ENCODE peak calls at places on chromosomes 13 and 19, in nine cellular contexts. One of them, this sample, is unnamed.

GRCh38 chr13:23447927-23448326 is 14.4 kb upstream of the SACS start:
- DNase-seq in prostate gland: no peak
- DNase-seq in cardiac fibroblast: peak
- DNase-seq in mucosa of descending colon: peak
- DNase-seq in AG09309: no peak
- DNase-seq in CD4-positive, CD25-positive, alpha-beta regulatory T cell: no peak
- DNase-seq in ovary: no peak
- DNase-seq in effector memory CD4-positive, alpha-beta T cell: no peak
- DNase-seq in fibroblast of pulmonary artery: peak
- DNase-seq in this sample: no peak

GRCh38 chr13:72884111-72884510 is 102.2 kb downstream of the PIBF1 start:
- DNase-seq in fibroblast of pulmonary artery: peak
- DNase-seq in AG09309: no peak
- DNase-seq in ovary: no peak
- DNase-seq in mucosa of descending colon: no peak
- DNase-seq in effector memory CD4-positive, alpha-beta T cell: no peak
- DNase-seq in cardiac fibroblast: no peak
- DNase-seq in CD4-positive, CD25-positive, alpha-beta regulatory T cell: no peak
- DNase-seq in prostate gland: no peak
- DNase-seq in this sample: no peak

GRCh38 chr13:25691654-25692053 is 319.9 kb downstream of the ATP8A2 start:
- DNase-seq in mucosa of descending colon: no peak
- DNase-seq in AG09309: no peak
- DNase-seq in prostate gland: no peak
- DNase-seq in effector memory CD4-positive, alpha-beta T cell: no peak
- DNase-seq in ovary: no peak
- DNase-seq in CD4-positive, CD25-positive, alpha-beta regulatory T cell: no peak
- DNase-seq in cardiac fibroblast: no peak
- DNase-seq in fibroblast of pulmonary artery: no peak
- DNase-seq in this sample: no peak

GRCh38 chr13:26679945-26680516 is 80.6 kb downstream of the GPR12 start:
- DNase-seq in CD4-positive, CD25-positive, alpha-beta regulatory T cell: no peak
- DNase-seq in effector memory CD4-positive, alpha-beta T cell: no peak
- DNase-seq in cardiac fibroblast: no peak
- DNase-seq in ovary: no peak
- DNase-seq in mucosa of descending colon: no peak
- DNase-seq in prostate gland: no peak
- DNase-seq in fibroblast of pulmonary artery: no peak
- DNase-seq in AG09309: no peak
- DNase-seq in this sample: no peak

GRCh38 chr13:24511019-24511823 is 1.4 kb downstream of the PARP4 start:
- DNase-seq in AG09309: peak
- DNase-seq in effector memory CD4-positive, alpha-beta T cell: peak
- DNase-seq in prostate gland: no peak
- DNase-seq in CD4-positive, CD25-positive, alpha-beta regulatory T cell: peak
- DNase-seq in ovary: no peak
- DNase-seq in fibroblast of pulmonary artery: peak
- DNase-seq in mucosa of descending colon: peak
- DNase-seq in cardiac fibroblast: peak
- DNase-seq in this sample: no peak

GRCh38 chr13:110102053-110102452 is 204.9 kb downstream of the COL4A1 start:
- DNase-seq in fibroblast of pulmonary artery: no peak
- DNase-seq in AG09309: no peak
- DNase-seq in cardiac fibroblast: no peak
- DNase-seq in mucosa of descending colon: no peak
- DNase-seq in CD4-positive, CD25-positive, alpha-beta regulatory T cell: no peak
- DNase-seq in effector memory CD4-positive, alpha-beta T cell: no peak
- DNase-seq in prostate gland: no peak
- DNase-seq in ovary: no peak
- DNase-seq in this sample: no peak

GRCh38 chr13:91739751-91740150 is 341.3 kb downstream of the GPC5 start:
- DNase-seq in ovary: no peak
- DNase-seq in CD4-positive, CD25-positive, alpha-beta regulatory T cell: no peak
- DNase-seq in AG09309: no peak
- DNase-seq in cardiac fibroblast: no peak
- DNase-seq in fibroblast of pulmonary artery: no peak
- DNase-seq in effector memory CD4-positive, alpha-beta T cell: no peak
- DNase-seq in mucosa of descending colon: no peak
- DNase-seq in prostate gland: no peak
- DNase-seq in this sample: no peak

GRCh38 chr13:31046711-31047279 is 114.3 kb downstream of the TEX26 start:
- DNase-seq in AG09309: no peak
- DNase-seq in CD4-positive, CD25-positive, alpha-beta regulatory T cell: no peak
- DNase-seq in fibroblast of pulmonary artery: peak
- DNase-seq in mucosa of descending colon: peak
- DNase-seq in effector memory CD4-positive, alpha-beta T cell: no peak
- DNase-seq in cardiac fibroblast: peak
- DNase-seq in ovary: peak
- DNase-seq in prostate gland: no peak
- DNase-seq in this sample: no peak

GRCh38 chr19:55418185-55418584 is 10.6 kb upstream of the UBE2S start:
- DNase-seq in AG09309: peak
- DNase-seq in CD4-positive, CD25-positive, alpha-beta regulatory T cell: peak
- DNase-seq in ovary: peak
- DNase-seq in effector memory CD4-positive, alpha-beta T cell: peak
- DNase-seq in prostate gland: peak
- DNase-seq in cardiac fibroblast: peak
- DNase-seq in fibroblast of pulmonary artery: peak
- DNase-seq in mucosa of descending colon: peak
- DNase-seq in this sample: peak

GRCh38 chr13:111912453-111912866 is 154.5 kb upstream of the SOX1 start:
- DNase-seq in CD4-positive, CD25-positive, alpha-beta regulatory T cell: no peak
- DNase-seq in effector memory CD4-positive, alpha-beta T cell: no peak
- DNase-seq in prostate gland: no peak
- DNase-seq in cardiac fibroblast: no peak
- DNase-seq in ovary: no peak
- DNase-seq in AG09309: no peak
- DNase-seq in fibroblast of pulmonary artery: no peak
- DNase-seq in mucosa of descending colon: no peak
- DNase-seq in this sample: no peak

GRCh38 chr19:23305555-23305954 is 55.4 kb upstream of the ZNF724 start:
- DNase-seq in effector memory CD4-positive, alpha-beta T cell: no peak
- DNase-seq in AG09309: no peak
- DNase-seq in cardiac fibroblast: no peak
- DNase-seq in prostate gland: no peak
- DNase-seq in mucosa of descending colon: no peak
- DNase-seq in CD4-positive, CD25-positive, alpha-beta regulatory T cell: no peak
- DNase-seq in ovary: no peak
- DNase-seq in fibroblast of pulmonary artery: no peak
- DNase-seq in this sample: no peak

GRCh38 chr13:42412812-42413795 is 141.2 kb downstream of the AKAP11 start:
- DNase-seq in effector memory CD4-positive, alpha-beta T cell: no peak
- DNase-seq in AG09309: no peak
- DNase-seq in CD4-positive, CD25-positive, alpha-beta regulatory T cell: peak
- DNase-seq in prostate gland: no peak
- DNase-seq in fibroblast of pulmonary artery: peak
- DNase-seq in mucosa of descending colon: no peak
- DNase-seq in ovary: no peak
- DNase-seq in cardiac fibroblast: peak
- DNase-seq in this sample: no peak

GRCh38 chr19:58516246-58516836 is 3.3 kb downstream of the ZBTB45 start:
- DNase-seq in ovary: no peak
- DNase-seq in mucosa of descending colon: no peak
- DNase-seq in AG09309: no peak
- DNase-seq in fibroblast of pulmonary artery: no peak
- DNase-seq in effector memory CD4-positive, alpha-beta T cell: no peak
- DNase-seq in cardiac fibroblast: no peak
- DNase-seq in prostate gland: no peak
- DNase-seq in CD4-positive, CD25-positive, alpha-beta regulatory T cell: no peak
- DNase-seq in this sample: no peak

GRCh38 chr19:58515259-58515658 is 3.5 kb upstream of the SLC27A5 start:
- DNase-seq in fibroblast of pulmonary artery: no peak
- DNase-seq in AG09309: no peak
- DNase-seq in CD4-positive, CD25-positive, alpha-beta regulatory T cell: no peak
- DNase-seq in cardiac fibroblast: no peak
- DNase-seq in effector memory CD4-positive, alpha-beta T cell: no peak
- DNase-seq in ovary: no peak
- DNase-seq in mucosa of descending colon: no peak
- DNase-seq in prostate gland: no peak
- DNase-seq in this sample: no peak

GRCh38 chr19:58513694-58514563 is 2.1 kb upstream of the SLC27A5 start:
- DNase-seq in AG09309: peak
- DNase-seq in fibroblast of pulmonary artery: peak
- DNase-seq in cardiac fibroblast: peak
- DNase-seq in effector memory CD4-positive, alpha-beta T cell: peak
- DNase-seq in CD4-positive, CD25-positive, alpha-beta regulatory T cell: peak
- DNase-seq in mucosa of descending colon: peak
- DNase-seq in ovary: peak
- DNase-seq in prostate gland: peak
- DNase-seq in this sample: peak

GRCh38 chr19:58513213-58513693 is 1.5 kb upstream of the SLC27A5 start:
- DNase-seq in mucosa of descending colon: no peak
- DNase-seq in ovary: no peak
- DNase-seq in fibroblast of pulmonary artery: no peak
- DNase-seq in cardiac fibroblast: no peak
- DNase-seq in CD4-positive, CD25-positive, alpha-beta regulatory T cell: no peak
- DNase-seq in effector memory CD4-positive, alpha-beta T cell: no peak
- DNase-seq in prostate gland: no peak
- DNase-seq in AG09309: no peak
- DNase-seq in this sample: no peak

DNA sequence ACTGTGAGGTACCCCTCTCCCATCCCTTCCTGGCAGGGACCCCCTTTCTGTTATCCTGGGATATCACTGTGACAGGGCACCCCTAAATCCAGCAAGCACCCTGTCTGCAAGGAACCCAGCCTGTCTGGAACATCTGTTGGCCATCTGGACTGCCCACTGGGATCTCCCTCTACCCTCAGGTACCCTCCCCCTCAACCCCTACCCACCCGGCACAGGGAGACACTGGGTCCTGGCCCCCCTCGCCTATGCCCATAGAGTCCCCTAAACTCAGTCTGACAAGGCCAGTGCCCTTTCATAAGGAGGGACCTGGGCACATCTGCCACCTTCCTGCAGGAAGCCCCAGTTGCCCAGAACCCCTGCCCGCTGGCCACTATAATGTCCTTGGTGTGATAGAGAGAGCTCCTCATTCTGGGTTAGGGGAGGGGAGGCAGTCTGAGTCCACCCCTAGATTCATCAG is 2.8 kb upstream of the SLC27A5 start:
- DNase-seq in AG09309: no peak
- DNase-seq in fibroblast of pulmonary artery: no peak
- DNase-seq in mucosa of descending colon: no peak
- DNase-seq in CD4-positive, CD25-positive, alpha-beta regulatory T cell: no peak
- DNase-seq in prostate gland: no peak
- DNase-seq in ovary: no peak
- DNase-seq in effector memory CD4-positive, alpha-beta T cell: no peak
- DNase-seq in cardiac fibroblast: no peak
- DNase-seq in this sample: no peak
- H3K4me3 ChIP-seq in AG09309: peak
- H3K4me3 ChIP-seq in fibroblast of pulmonary artery: peak
- H3K4me3 ChIP-seq in mucosa of descending colon: no peak
- H3K4me3 ChIP-seq in CD4-positive, CD25-positive, alpha-beta regulatory T cell: peak
- H3K4me3 ChIP-seq in prostate gland: peak
- H3K4me3 ChIP-seq in ovary: no peak
- H3K4me3 ChIP-seq in effector memory CD4-positive, alpha-beta T cell: no peak
- H3K4me3 ChIP-seq in cardiac fibroblast: peak
- H3K4me3 ChIP-seq in this sample: peak

GRCh38 chr19:15368051-15368632 is 11.4 kb downstream of the AKAP8 start:
- DNase-seq in effector memory CD4-positive, alpha-beta T cell: no peak
- DNase-seq in AG09309: no peak
- DNase-seq in fibroblast of pulmonary artery: no peak
- DNase-seq in prostate gland: no peak
- DNase-seq in CD4-positive, CD25-positive, alpha-beta regulatory T cell: no peak
- DNase-seq in cardiac fibroblast: no peak
- DNase-seq in ovary: no peak
- DNase-seq in mucosa of descending colon: no peak
- DNase-seq in this sample: no peak
- H3K4me3 ChIP-seq in effector memory CD4-positive, alpha-beta T cell: no peak
- H3K4me3 ChIP-seq in AG09309: no peak
- H3K4me3 ChIP-seq in fibroblast of pulmonary artery: no peak
- H3K4me3 ChIP-seq in prostate gland: no peak
- H3K4me3 ChIP-seq in CD4-positive, CD25-positive, alpha-beta regulatory T cell: no peak
- H3K4me3 ChIP-seq in cardiac fibroblast: no peak
- H3K4me3 ChIP-seq in ovary: no peak
- H3K4me3 ChIP-seq in mucosa of descending colon: no peak
- H3K4me3 ChIP-seq in this sample: no peak

GRCh38 chr19:45442927-45443461 is 19.3 kb upstream of the ERCC1 start:
- DNase-seq in mucosa of descending colon: peak
- DNase-seq in CD4-positive, CD25-positive, alpha-beta regulatory T cell: peak
- DNase-seq in fibroblast of pulmonary artery: peak
- DNase-seq in ovary: no peak
- DNase-seq in cardiac fibroblast: peak
- DNase-seq in prostate gland: no peak
- DNase-seq in AG09309: no peak
- DNase-seq in effector memory CD4-positive, alpha-beta T cell: peak
- DNase-seq in this sample: no peak
- H3K4me3 ChIP-seq in mucosa of descending colon: no peak
- H3K4me3 ChIP-seq in CD4-positive, CD25-positive, alpha-beta regulatory T cell: peak
- H3K4me3 ChIP-seq in fibroblast of pulmonary artery: peak
- H3K4me3 ChIP-seq in ovary: peak
- H3K4me3 ChIP-seq in cardiac fibroblast: peak
- H3K4me3 ChIP-seq in prostate gland: peak
- H3K4me3 ChIP-seq in AG09309: peak
- H3K4me3 ChIP-seq in effector memory CD4-positive, alpha-beta T cell: peak
- H3K4me3 ChIP-seq in this sample: peak

DNA sequence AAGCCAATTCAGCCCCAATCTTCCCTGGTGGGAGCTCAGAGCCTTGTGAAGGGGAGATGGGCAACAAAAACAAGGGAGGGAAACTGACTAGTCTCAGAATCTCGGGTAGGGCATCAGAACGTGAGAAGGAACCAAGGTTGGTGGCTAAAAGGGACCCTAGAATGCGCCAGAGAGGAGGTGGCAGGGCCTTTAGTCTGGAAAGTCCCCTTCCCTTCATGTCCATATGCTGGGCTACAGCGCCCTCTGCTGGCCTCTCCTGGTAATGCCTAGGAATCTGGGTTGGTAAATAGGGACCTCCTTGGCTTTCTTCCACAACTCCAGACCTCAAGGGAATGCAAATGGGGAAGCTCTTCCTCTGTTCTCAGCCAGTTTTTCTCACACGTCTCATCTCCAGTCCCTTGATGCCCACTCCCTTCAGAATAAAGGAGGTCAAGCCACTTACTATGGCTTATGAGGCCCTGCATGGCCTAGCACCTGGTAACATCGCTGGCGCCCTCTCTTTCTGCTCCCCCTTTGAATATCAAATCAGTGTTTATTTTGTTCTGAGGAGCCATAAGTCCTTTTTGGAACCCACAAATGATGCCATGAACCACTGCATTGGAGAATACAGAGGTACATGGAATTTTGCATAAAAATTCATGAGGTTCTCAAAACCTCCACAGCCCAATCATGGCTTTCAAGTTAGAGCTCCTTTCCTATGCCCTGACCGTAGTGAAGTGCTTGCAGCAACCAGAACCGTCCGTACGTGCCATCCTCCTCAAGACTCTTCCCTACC is 1.3 kb upstream of the CCDC97 start:
- DNase-seq in AG09309: no peak
- DNase-seq in cardiac fibroblast: peak
- DNase-seq in ovary: peak
- DNase-seq in mucosa of descending colon: peak
- DNase-seq in effector memory CD4-positive, alpha-beta T cell: peak
- DNase-seq in prostate gland: peak
- DNase-seq in CD4-positive, CD25-positive, alpha-beta regulatory T cell: peak
- DNase-seq in fibroblast of pulmonary artery: peak
- DNase-seq in this sample: peak
- H3K4me3 ChIP-seq in AG09309: peak
- H3K4me3 ChIP-seq in cardiac fibroblast: peak
- H3K4me3 ChIP-seq in ovary: peak
- H3K4me3 ChIP-seq in mucosa of descending colon: no peak
- H3K4me3 ChIP-seq in effector memory CD4-positive, alpha-beta T cell: peak
- H3K4me3 ChIP-seq in prostate gland: peak
- H3K4me3 ChIP-seq in CD4-positive, CD25-positive, alpha-beta regulatory T cell: peak
- H3K4me3 ChIP-seq in fibroblast of pulmonary artery: peak
- H3K4me3 ChIP-seq in this sample: no peak